ENCODE peak calls at places on chromosomes 4 and X, in seven cellular contexts. Z, W, Q, E, O, D and M are unnamed samples.

GRCh38 chrX:70176938-70177533 is at the start of gene DGAT2L6:
- DNase-seq in Z (no peak), W (no peak), Q (no peak), E (no peak), O (no peak), D (no peak), M (no peak)

GRCh38 chrX:70445197-70445656 is 592 bp downstream of the DLG3 start:
- DNase-seq in Z (no peak), W (no peak), Q (peak; percentile 74), E (no peak), O (no peak), D (no peak), M (no peak)

GRCh38 chrX:138756234-138756633 is 44.7 kb upstream of the FGF13 start:
- DNase-seq in Z (no peak), W (peak; percentile 4), Q (no peak), E (no peak), O (no peak), D (no peak), M (no peak)

GRCh38 chr4:150280081-150280950 is 202.1 kb downstream of the DCLK2 start:
- DNase-seq in Z (no peak), W (no peak), Q (no peak), E (no peak), O (peak; percentile 86), D (no peak), M (no peak)

GRCh38 chr4:81504685-81505598 is 33.2 kb upstream of the RASGEF1B start:
- DNase-seq in Z (no peak), W (peak; percentile 31), Q (peak; percentile 96), E (peak; percentile 52), O (no peak), D (peak; percentile 71), M (peak; percentile 64)

GRCh38 chr4:99540287-99540939 is 23.4 kb downstream of the TRMT10A start:
- DNase-seq in Z (no peak), W (no peak), Q (no peak), E (no peak), O (no peak), D (no peak), M (no peak)

GRCh38 chr4:39045791-39046221 is 13.6 kb upstream of the TMEM156 start:
- DNase-seq in Z (no peak), W (no peak), Q (no peak), E (no peak), O (peak; percentile 21), D (no peak), M (no peak)

GRCh38 chr4:89788243-89789072 is 48.5 kb downstream of the SNCA start:
- DNase-seq in Z (no peak), W (no peak), Q (no peak), E (no peak), O (peak; percentile 5), D (no peak), M (no peak)

GRCh38 chrX:153317306-153317705 is 4.3 kb downstream of the PNMA6F start:
- DNase-seq in Z (no peak), W (no peak), Q (no peak), E (no peak), O (no peak), D (no peak), M (no peak)

GRCh38 chr4:6281436-6282144 is 11.9 kb downstream of the WFS1 start:
- DNase-seq in Z (no peak), W (no peak), Q (no peak), E (no peak), O (no peak), D (no peak), M (no peak)

GRCh38 chr4:82515705-82516104 is 46.1 kb downstream of the TMEM150C start:
- DNase-seq in Z (no peak), W (no peak), Q (no peak), E (peak; percentile 38), O (peak; percentile 63), D (no peak), M (no peak)

GRCh38 chrX:38610839-38611238 is 49.5 kb downstream of the TSPAN7 start:
- DNase-seq in Z (no peak), W (no peak), Q (no peak), E (no peak), O (no peak), D (no peak), M (no peak)

GRCh38 chr4:174214102-174214878 is 69.2 kb downstream of the FBXO8 start:
- DNase-seq in Z (no peak), W (no peak), Q (no peak), E (no peak), O (no peak), D (peak; percentile 43), M (peak; percentile 19)

GRCh38 chr4:8553958-8554357 is 26.2 kb upstream of the GPR78 start:
- DNase-seq in Z (no peak), W (no peak), Q (peak; percentile 57), E (no peak), O (no peak), D (no peak), M (no peak)

GRCh38 chrX:96841325-96841724 is 42.4 kb upstream of the RPA4 start:
- DNase-seq in Z (no peak), W (no peak), Q (no peak), E (no peak), O (no peak), D (no peak), M (no peak)

GRCh38 chr4:148515248-148515647 is 73.0 kb upstream of the NR3C2 start:
- DNase-seq in Z (no peak), W (no peak), Q (no peak), E (no peak), O (peak; percentile 57), D (no peak), M (no peak)

GRCh38 chr4:7226993-7227392 is 34.7 kb downstream of the SORCS2 start:
- DNase-seq in Z (no peak), W (no peak), Q (no peak), E (no peak), O (no peak), D (no peak), M (no peak)

GRCh38 chr4:72063726-72064125 is 31.9 kb downstream of the NPFFR2 start:
- DNase-seq in Z (no peak), W (no peak), Q (no peak), E (no peak), O (no peak), D (no peak), M (no peak)

GRCh38 chr4:212438-213174 is 88.3 kb downstream of the ZNF718 start:
- DNase-seq in Z (no peak), W (peak; percentile 6), Q (no peak), E (peak; percentile 38), O (peak; percentile 71), D (no peak), M (no peak)

GRCh38 chrX:45479196-45479834 is 278.6 kb upstream of the DIPK2B start:
- DNase-seq in Z (peak; percentile 35), W (no peak), Q (no peak), E (no peak), O (peak; percentile 93), D (no peak), M (no peak)

GRCh38 chr4:158211288-158211687 is 1.0 kb downstream of the TMEM144 start:
- DNase-seq in Z (no peak), W (no peak), Q (no peak), E (peak; percentile 28), O (no peak), D (no peak), M (peak; percentile 17)

GRCh38 chr4:158208931-158209640 is 1.2 kb upstream of the TMEM144 start:
- DNase-seq in Z (no peak), W (no peak), Q (no peak), E (no peak), O (no peak), D (no peak), M (no peak)

GRCh38 chr4:158209825-158210807 is at the start of gene TMEM144:
- DNase-seq in Z (peak; percentile 73), W (peak; percentile 73), Q (peak; percentile 98), E (peak; percentile 89), O (peak; percentile 85), D (peak; percentile 91), M (peak; percentile 85)
- TF ChIP-seq POLR2A in Z (peak; percentile 51), W (peak; percentile 34), Q (no peak), E (no peak), O (no peak), D (peak; percentile 62), M (peak; percentile 70)

GRCh38 chr4:75179510-75179909 is 246.6 kb downstream of the PARM1 start:
- DNase-seq in Z (no peak), W (no peak), Q (no peak), E (no peak), O (no peak), D (no peak), M (no peak)

GRCh38 chr4:75180217-75180616 is 247.3 kb downstream of the PARM1 start:
- DNase-seq in Z (no peak), W (no peak), Q (no peak), E (no peak), O (no peak), D (no peak), M (no peak)

GRCh38 chr4:75180790-75181776 is 248.2 kb downstream of the PARM1 start:
- DNase-seq in Z (no peak), W (no peak), Q (no peak), E (no peak), O (no peak), D (no peak), M (no peak)
- TF ChIP-seq POLR2A in Z (no peak), W (no peak), Q (no peak), E (no peak), O (no peak), D (no peak), M (no peak)

GRCh38 chrX:39828971-39829370 is 268.8 kb downstream of the BCOR start:
- DNase-seq in Z (no peak), W (no peak), Q (no peak), E (no peak), O (no peak), D (no peak), M (no peak)

GRCh38 chrX:39827959-39828358 is 269.8 kb downstream of the BCOR start:
- DNase-seq in Z (no peak), W (no peak), Q (no peak), E (no peak), O (no peak), D (no peak), M (no peak)

GRCh38 chrX:39832211-39832610 is 265.5 kb downstream of the BCOR start:
- DNase-seq in Z (no peak), W (no peak), Q (no peak), E (no peak), O (no peak), D (no peak), M (no peak)

GRCh38 chrX:39829965-39830364 is 267.8 kb downstream of the BCOR start:
- DNase-seq in Z (no peak), W (no peak), Q (no peak), E (no peak), O (no peak), D (no peak), M (no peak)

DNA sequence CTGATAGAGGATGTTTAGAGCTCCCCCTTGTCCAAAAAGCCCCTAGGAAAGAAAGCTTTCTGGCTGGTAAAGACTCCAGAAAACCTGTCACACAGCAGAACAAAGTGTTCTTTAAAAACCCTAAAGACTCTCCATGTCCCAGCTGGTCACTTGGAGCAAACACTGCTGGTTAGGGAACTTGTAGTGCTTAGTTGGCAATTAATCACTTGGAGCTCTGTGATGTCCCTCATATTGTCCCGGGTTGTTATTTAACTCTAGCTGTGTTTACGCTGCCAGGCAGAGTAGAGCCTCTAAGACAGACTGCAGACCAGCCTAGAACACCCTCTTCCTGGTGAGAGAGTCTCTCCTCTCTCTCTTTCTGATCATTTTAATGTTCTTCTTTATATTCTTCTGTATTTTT is 267.3 kb downstream of the BCOR start:
- DNase-seq in Z (no peak), W (no peak), Q (no peak), E (no peak), O (no peak), D (no peak), M (no peak)
- TF ChIP-seq POLR2A in Z (no peak), W (no peak), Q (no peak), E (no peak), O (no peak), D (no peak), M (no peak)

GRCh38 chrX:49058794-49059193 is at the start of gene CCDC120:
- DNase-seq in Z (no peak), W (no peak), Q (no peak), E (peak; percentile 60), O (no peak), D (no peak), M (no peak)
- TF ChIP-seq POLR2A in Z (no peak), W (no peak), Q (no peak), E (no peak), O (no peak), D (peak; percentile 34), M (no peak)